ENCODE peak calls at places on chromosome 5, in nine cellular contexts. Q is AML-193, B is C1 segment of cervical spinal cord, N is GM12865, D is AG20443, C is HEK293T, G is dorsolateral prefrontal cortex, X is tibial artery, P is fibroblast of lung. S is an unnamed sample.

GRCh38 chr5:129410488-129410887 is 49.6 kb upstream of the ADAMTS19 start:
- DNase-seq in Q (no peak), B (no peak), N (no peak), D (no peak), C (no peak), G (no peak), X (no peak), P (no peak), S (peak)

GRCh38 chr5:156361451-156362109 is 34.6 kb downstream of the SGCD start:
- DNase-seq in Q (no peak), B (no peak), N (no peak), D (no peak), C (no peak), G (no peak), X (no peak), P (peak), S (no peak)

GRCh38 chr5:11426442-11426841 is 477.8 kb downstream of the CTNND2 start:
- DNase-seq in Q (no peak), B (no peak), N (no peak), D (no peak), C (no peak), G (no peak), X (no peak), P (no peak), S (no peak)

GRCh38 chr5:114361724-114362196 is at the start of gene KCNN2:
- DNase-seq in Q (no peak), B (peak), N (peak), D (peak), C (peak), G (peak), X (no peak), P (peak), S (peak)

GRCh38 chr5:118326496-118327045 is 661.8 kb downstream of the DTWD2 start:
- DNase-seq in Q (no peak), B (no peak), N (no peak), D (no peak), C (no peak), G (no peak), X (no peak), P (peak), S (no peak)

GRCh38 chr5:68395844-68396523 is 180.4 kb downstream of the PIK3R1 start:
- DNase-seq in Q (no peak), B (no peak), N (no peak), D (no peak), C (no peak), G (no peak), X (no peak), P (no peak), S (no peak)

GRCh38 chr5:912356-913091 is 19.8 kb downstream of the TRIP13 start:
- DNase-seq in Q (no peak), B (no peak), N (no peak), D (no peak), C (no peak), G (peak), X (no peak), P (peak), S (peak)

GRCh38 chr5:139422307-139422893 is 16.9 kb downstream of the DNAJC18 start:
- DNase-seq in Q (peak), B (no peak), N (peak), D (peak), C (peak), G (no peak), X (no peak), P (peak), S (peak)

GRCh38 chr5:32157078-32157477 is 17.0 kb downstream of the GOLPH3 start:
- DNase-seq in Q (no peak), B (no peak), N (no peak), D (no peak), C (no peak), G (no peak), X (no peak), P (no peak), S (no peak)

GRCh38 chr5:172556971-172557461 is 84.0 kb upstream of the NEURL1B start:
- DNase-seq in Q (no peak), B (peak), N (no peak), D (no peak), C (no peak), G (no peak), X (no peak), P (peak), S (peak)

GRCh38 chr5:98769256-98770157 is 4.0 kb upstream of the RGMB start:
- DNase-seq in Q (no peak), B (peak), N (peak), D (peak), C (peak), G (peak), X (peak), P (peak), S (peak)

GRCh38 chr5:102627311-102627710 is 127.8 kb upstream of the PAM start:
- DNase-seq in Q (no peak), B (no peak), N (no peak), D (peak), C (no peak), G (no peak), X (no peak), P (peak), S (no peak)

GRCh38 chr5:141734501-141735231 is 52.6 kb upstream of the ARAP3 start:
- DNase-seq in Q (peak), B (no peak), N (peak), D (peak), C (peak), G (no peak), X (no peak), P (peak), S (peak)

GRCh38 chr5:44257221-44257620 is 132.0 kb downstream of the FGF10 start:
- DNase-seq in Q (no peak), B (no peak), N (no peak), D (no peak), C (no peak), G (no peak), X (no peak), P (no peak), S (no peak)

GRCh38 chr5:176614805-176615478 is 5.0 kb upstream of the GPRIN1 start:
- DNase-seq in Q (no peak), B (no peak), N (no peak), D (peak), C (no peak), G (no peak), X (no peak), P (peak), S (no peak)

GRCh38 chr5:140988036-140988997 is 22.0 kb downstream of the PCDHAC2 start:
- DNase-seq in Q (no peak), B (no peak), N (no peak), D (no peak), C (no peak), G (no peak), X (no peak), P (no peak), S (no peak)

GRCh38 chr5:55936100-55936693 is 58.6 kb downstream of the IL6ST start:
- DNase-seq in Q (peak), B (peak), N (peak), D (peak), C (peak), G (peak), X (peak), P (peak), S (peak)

GRCh38 chr5:12861891-12862290 is 957.6 kb upstream of the CTNND2 start:
- DNase-seq in Q (no peak), B (no peak), N (no peak), D (no peak), C (no peak), G (no peak), X (no peak), P (no peak), S (no peak)

GRCh38 chr5:90473321-90474234 is 993 bp downstream of the MBLAC2 start:
- DNase-seq in Q (peak), B (no peak), N (peak), D (peak), C (peak), G (peak), X (peak), P (peak), S (peak)

GRCh38 chr5:56616454-56617160 is 198.7 kb upstream of the MAP3K1 start:
- DNase-seq in Q (no peak), B (no peak), N (no peak), D (no peak), C (no peak), G (no peak), X (no peak), P (no peak), S (no peak)

GRCh38 chr5:125683669-125684068 is 739.5 kb upstream of the GRAMD2B start:
- DNase-seq in Q (no peak), B (no peak), N (no peak), D (no peak), C (no peak), G (no peak), X (no peak), P (peak), S (no peak)

GRCh38 chr5:160382361-160382760 is 11.9 kb upstream of the C1QTNF2 start:
- DNase-seq in Q (no peak), B (no peak), N (no peak), D (no peak), C (no peak), G (no peak), X (no peak), P (no peak), S (no peak)

GRCh38 chr5:55577353-55578060 is 42.7 kb upstream of the PLPP1 start:
- DNase-seq in Q (no peak), B (no peak), N (no peak), D (peak), C (no peak), G (no peak), X (no peak), P (peak), S (no peak)

S was measured in H7.